ENCODE peak calls at places on chromosomes 1 and 21, in seven cellular contexts. X is heart left ventricle, S is tibial nerve, A is body of pancreas, O is IMR-90, L is stomach, F is uterus. K is an unnamed sample.

GRCh38 chr1:43651922-43652321 is 2.0 kb downstream of the KDM4A start:
- DNase-seq in F (no peak), O (no peak), L (no peak), A (no peak), X (no peak), S (no peak), K (no peak)

GRCh38 chr1:44276901-44277300 is 63.6 kb downstream of the DMAP1 start:
- DNase-seq in S (no peak), X (no peak), F (no peak), O (peak; percentile 26), L (no peak), A (no peak), K (no peak)

GRCh38 chr1:36248250-36248894 is 24.1 kb downstream of the THRAP3 start:
- DNase-seq in X (no peak), L (peak; percentile 62), S (peak; percentile 58), O (peak; percentile 93), A (peak; percentile 67), F (peak; percentile 66), K (no peak)

GRCh38 chr1:12447849-12448312 is 170.1 kb downstream of the DHRS3 start:
- DNase-seq in A (no peak), O (peak; percentile 39), L (no peak), S (peak; percentile 54), X (no peak), F (no peak), K (no peak)

GRCh38 chr21:34878501-34878900 is 170.6 kb downstream of the RUNX1 start:
- DNase-seq in L (peak; percentile 80), O (no peak), F (no peak), A (no peak), X (no peak), S (no peak), K (no peak)

GRCh38 chr1:220696863-220697231 is 6.7 kb downstream of the C1orf115 start:
- DNase-seq in X (no peak), S (no peak), A (no peak), L (no peak), F (no peak), O (peak; percentile 30), K (peak; percentile 90)

GRCh38 chr1:61626820-61627219 is 98.1 kb downstream of the TM2D1 start:
- DNase-seq in S (peak; percentile 56), A (peak; percentile 21), L (no peak), X (no peak), F (no peak), O (no peak), K (no peak)

GRCh38 chr1:192660613-192661012 is 24.7 kb downstream of the RGS13 start:
- DNase-seq in L (no peak), O (no peak), X (no peak), S (no peak), A (no peak), F (no peak), K (no peak)

GRCh38 chr1:27536767-27537166 is 46.8 kb upstream of the WASF2 start:
- DNase-seq in S (no peak), X (peak; percentile 75), O (peak; percentile 82), L (no peak), A (peak; percentile 55), F (peak; percentile 83), K (no peak)

GRCh38 chr1:1377540-1378205 is 2.7 kb upstream of the AURKAIP1 start:
- DNase-seq in X (no peak), A (no peak), F (no peak), L (no peak), O (no peak), S (no peak), K (no peak)

GRCh38 chr1:156616463-156616862 is 2.8 kb upstream of the HAPLN2 start:
- DNase-seq in L (no peak), X (peak; percentile 76), F (peak; percentile 63), A (no peak), O (peak; percentile 45), S (no peak), K (no peak)

GRCh38 chr1:64163972-64164371 is 39.5 kb upstream of the UBE2U start:
- DNase-seq in S (peak; percentile 37), L (no peak), O (peak; percentile 64), A (no peak), X (no peak), F (no peak), K (no peak)

GRCh38 chr1:27299385-27300252 is 22.3 kb upstream of the TMEM222 start:
- DNase-seq in L (peak; percentile 48), O (peak; percentile 100), A (peak; percentile 28), X (peak; percentile 55), F (peak; percentile 88), S (peak; percentile 55), K (peak; percentile 97)

GRCh38 chr1:92299477-92300125 is 742 bp downstream of the RPAP2 start:
- DNase-seq in A (no peak), S (no peak), F (no peak), L (no peak), X (no peak), O (no peak), K (no peak)

GRCh38 chr1:6960291-6960758 is 175.1 kb downstream of the CAMTA1 start:
- DNase-seq in A (peak; percentile 62), X (peak; percentile 53), F (peak; percentile 55), O (peak; percentile 45), S (peak; percentile 8), L (no peak), K (no peak)

GRCh38 chr21:17732306-17732705 is 86.8 kb downstream of the C21orf91 start:
- DNase-seq in A (no peak), S (no peak), X (no peak), O (peak; percentile 5), F (no peak), L (no peak), K (no peak)

GRCh38 chr1:2236695-2237677 is 8.9 kb downstream of the SKI start:
- DNase-seq in X (no peak), O (no peak), A (no peak), L (no peak), S (no peak), F (no peak), K (no peak)

DNA sequence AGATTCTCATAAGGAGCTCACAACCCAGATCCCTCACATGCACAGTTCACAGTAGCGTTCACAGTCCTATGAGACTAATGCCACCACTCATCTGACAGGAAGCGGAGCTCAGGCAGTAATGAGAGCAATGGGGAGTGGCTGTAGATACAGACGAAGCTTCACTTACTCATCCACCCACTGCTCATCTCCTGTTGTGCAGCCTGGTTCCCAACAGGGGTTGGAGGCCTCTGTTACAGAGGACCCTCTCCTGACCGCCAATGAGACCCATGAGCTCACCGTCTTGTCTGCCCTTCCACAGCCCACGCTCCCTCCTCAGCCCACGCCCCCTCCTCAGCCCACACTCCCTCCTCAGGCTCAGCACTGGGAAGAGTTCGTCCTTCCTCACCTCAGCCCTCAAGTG is 39.6 kb downstream of the RSPH1 start:
- DNase-seq in L (no peak), A (no peak), O (no peak), F (no peak), S (no peak), X (no peak), K (no peak)
- H3K36me3 ChIP-seq in L (no peaks in the 10 kb centered on the region), A (no peaks in the 10 kb centered on the region), O (no peaks in the 10 kb centered on the region), F (no peaks in the 10 kb centered on the region), S (no peaks in the 10 kb centered on the region), X (no peaks in the 10 kb centered on the region), K (no peaks in the 10 kb centered on the region)

GRCh38 chr1:169107673-169108160 is 1.2 kb downstream of the ATP1B1 start:
- DNase-seq in A (no peak), L (no peak), O (peak; percentile 62), X (peak; percentile 40), S (no peak), F (no peak), K (no peak)
- TF ChIP-seq POLR2A in A (peak; percentile 38), L (no peak), O (peak; percentile 53), X (peak; percentile 49), S (no peak), F (no peak), K (no peak)

DNA sequence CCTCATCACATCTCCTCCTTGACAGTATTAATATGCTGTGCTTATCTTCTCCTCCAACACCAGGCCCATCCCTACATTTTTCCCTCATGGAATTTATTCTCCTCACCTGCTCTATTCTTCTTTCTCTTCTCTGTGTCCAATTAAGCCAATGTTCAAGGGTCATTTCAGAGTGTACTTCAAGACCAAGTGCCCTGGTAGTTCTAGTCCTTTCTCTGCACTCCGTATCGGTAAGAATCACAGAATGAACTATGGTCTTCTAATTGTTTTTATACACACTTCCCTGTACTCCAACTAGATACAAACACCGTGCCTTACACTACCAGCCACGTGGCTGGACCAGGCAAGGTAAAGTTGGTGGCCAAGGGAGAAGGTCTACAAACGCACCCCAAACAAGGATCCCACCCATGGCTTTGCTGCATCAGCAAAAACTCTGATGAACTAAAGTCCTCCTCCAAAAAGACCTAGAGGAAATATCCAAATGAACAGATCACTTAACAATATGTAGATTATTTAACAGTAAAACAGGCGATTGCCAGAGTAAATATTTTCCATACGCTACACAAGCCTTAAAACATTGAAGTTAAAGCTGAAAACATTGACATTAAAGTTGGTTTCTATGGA is 40.1 kb upstream of the LPAR3 start:
- DNase-seq in X (no peak), L (no peak), F (no peak), A (no peak), O (no peak), S (no peak), K (no peak)
- H3K36me3 ChIP-seq in X (no peaks in the 10 kb centered on the region), L (no peaks in the 10 kb centered on the region), F (no peaks in the 10 kb centered on the region), A (no peaks in the 10 kb centered on the region), O (no peaks in the 10 kb centered on the region), S (no peaks in the 10 kb centered on the region), K (no peaks in the 10 kb centered on the region)

GRCh38 chr21:36150192-36150711 is 6.4 kb upstream of the DOP1B start:
- DNase-seq in S (peak; percentile 41), O (peak; percentile 54), A (no peak), X (peak; percentile 58), L (no peak), F (peak; percentile 56), K (no peak)
- TF ChIP-seq POLR2A in S (no peak), O (no peak), A (peak; percentile 55), X (no peak), L (no peak), F (no peak), K (no peak)

GRCh38 chr1:3736708-3737107 is 15.5 kb upstream of the CCDC27 start:
- DNase-seq in L (no peak), F (no peak), X (no peak), O (no peak), S (no peak), A (no peak), K (no peak)
- H3K36me3 ChIP-seq in L (peaks cover 20% of the 10 kb centered on the region), F (no peaks in the 10 kb centered on the region), X (peaks cover 39% of the 10 kb centered on the region), O (peaks cover 34% of the 10 kb centered on the region), S (peaks cover 74% of the 10 kb centered on the region), A (no peaks in the 10 kb centered on the region), K (peaks cover 66% of the 10 kb centered on the region)

GRCh38 chr1:9238134-9238533 is 3.6 kb downstream of the H6PD start:
- DNase-seq in F (no peak), X (no peak), L (peak; percentile 46), S (no peak), O (no peak), A (peak; percentile 42), K (no peak)
- TF ChIP-seq POLR2A in F (no peak), X (no peak), L (no peak), S (no peak), O (no peak), A (no peak), K (no peak)